ENCODE peak calls at places on chromosomes 3 and 15, in five cellular contexts. One of them, this sample, is unnamed.

GRCh38 chr15:59649603-59650002 is 7.7 kb downstream of the GTF2A2 start:
- DNase-seq in K562: no peak
- DNase-seq in A549: no peak
- DNase-seq in HepG2: no peak
- DNase-seq in GM12878: no peak
- DNase-seq in this sample: no peak

GRCh38 chr3:183410280-183410679 is 18.1 kb downstream of the MCF2L2 start:
- DNase-seq in K562: peak; percentile 82
- DNase-seq in A549: no peak
- DNase-seq in HepG2: no peak
- DNase-seq in GM12878: no peak
- DNase-seq in this sample: no peak

GRCh38 chr3:13598926-13599886 is 50.3 kb downstream of the FBLN2 start:
- DNase-seq in K562: no peak
- DNase-seq in A549: no peak
- DNase-seq in HepG2: no peak
- DNase-seq in GM12878: no peak
- DNase-seq in this sample: peak; percentile 44

GRCh38 chr3:12875857-12876451 is 34.6 kb upstream of the RPL32 start:
- DNase-seq in K562: peak; percentile 86
- DNase-seq in A549: no peak
- DNase-seq in HepG2: no peak
- DNase-seq in GM12878: no peak
- DNase-seq in this sample: peak; percentile 91

GRCh38 chr3:163364717-163365116 is 1713.6 kb downstream of the SI start:
- DNase-seq in K562: no peak
- DNase-seq in A549: no peak
- DNase-seq in HepG2: no peak
- DNase-seq in GM12878: no peak
- DNase-seq in this sample: no peak

GRCh38 chr15:85642693-85643058 is 152.0 kb downstream of the KLHL25 start:
- DNase-seq in K562: no peak
- DNase-seq in A549: no peak
- DNase-seq in HepG2: no peak
- DNase-seq in GM12878: no peak
- DNase-seq in this sample: no peak

GRCh38 chr15:75117993-75118392 is 83.7 kb upstream of the C15orf39 start:
- DNase-seq in K562: no peak
- DNase-seq in A549: no peak
- DNase-seq in HepG2: no peak
- DNase-seq in GM12878: no peak
- DNase-seq in this sample: no peak

GRCh38 chr3:181555681-181556080 is 156.0 kb upstream of the SOX2 start:
- DNase-seq in K562: no peak
- DNase-seq in A549: no peak
- DNase-seq in HepG2: no peak
- DNase-seq in GM12878: no peak
- DNase-seq in this sample: no peak

GRCh38 chr3:192958219-192958872 is 40.7 kb upstream of the MB21D2 start:
- DNase-seq in K562: no peak
- DNase-seq in A549: no peak
- DNase-seq in HepG2: no peak
- DNase-seq in GM12878: no peak
- DNase-seq in this sample: no peak

GRCh38 chr15:44340410-44340809 is 51.9 kb downstream of the GOLM2 start:
- DNase-seq in K562: no peak
- DNase-seq in A549: no peak
- DNase-seq in HepG2: no peak
- DNase-seq in GM12878: no peak
- DNase-seq in this sample: peak; percentile 30

GRCh38 chr3:99023590-99024192 is 122.2 kb upstream of the DCBLD2 start:
- DNase-seq in K562: peak; percentile 15
- DNase-seq in A549: peak; percentile 23
- DNase-seq in HepG2: peak; percentile 3
- DNase-seq in GM12878: no peak
- DNase-seq in this sample: peak; percentile 57

GRCh38 chr3:77320514-77320913 is 280.6 kb downstream of the ROBO2 start:
- DNase-seq in K562: peak; percentile 2
- DNase-seq in A549: no peak
- DNase-seq in HepG2: peak; percentile 25
- DNase-seq in GM12878: no peak
- DNase-seq in this sample: peak; percentile 80

GRCh38 chr3:142735462-142735861 is 11.6 kb downstream of the TRPC1 start:
- DNase-seq in K562: no peak
- DNase-seq in A549: no peak
- DNase-seq in HepG2: no peak
- DNase-seq in GM12878: no peak
- DNase-seq in this sample: no peak

GRCh38 chr3:5301671-5302297 is 114.3 kb downstream of the EDEM1 start:
- DNase-seq in K562: no peak
- DNase-seq in A549: no peak
- DNase-seq in HepG2: no peak
- DNase-seq in GM12878: no peak
- DNase-seq in this sample: no peak

GRCh38 chr3:176920806-176921205 is 276.5 kb downstream of the TBL1XR1 start:
- DNase-seq in K562: no peak
- DNase-seq in A549: no peak
- DNase-seq in HepG2: peak; percentile 53
- DNase-seq in GM12878: no peak
- DNase-seq in this sample: no peak
- TF ChIP-seq JUNB in K562: no peak
- TF ChIP-seq JUNB in A549: no peak
- TF ChIP-seq JUNB in HepG2: no peak
- TF ChIP-seq JUNB in GM12878: no peak
- TF ChIP-seq JUNB in this sample: no peak

DNA sequence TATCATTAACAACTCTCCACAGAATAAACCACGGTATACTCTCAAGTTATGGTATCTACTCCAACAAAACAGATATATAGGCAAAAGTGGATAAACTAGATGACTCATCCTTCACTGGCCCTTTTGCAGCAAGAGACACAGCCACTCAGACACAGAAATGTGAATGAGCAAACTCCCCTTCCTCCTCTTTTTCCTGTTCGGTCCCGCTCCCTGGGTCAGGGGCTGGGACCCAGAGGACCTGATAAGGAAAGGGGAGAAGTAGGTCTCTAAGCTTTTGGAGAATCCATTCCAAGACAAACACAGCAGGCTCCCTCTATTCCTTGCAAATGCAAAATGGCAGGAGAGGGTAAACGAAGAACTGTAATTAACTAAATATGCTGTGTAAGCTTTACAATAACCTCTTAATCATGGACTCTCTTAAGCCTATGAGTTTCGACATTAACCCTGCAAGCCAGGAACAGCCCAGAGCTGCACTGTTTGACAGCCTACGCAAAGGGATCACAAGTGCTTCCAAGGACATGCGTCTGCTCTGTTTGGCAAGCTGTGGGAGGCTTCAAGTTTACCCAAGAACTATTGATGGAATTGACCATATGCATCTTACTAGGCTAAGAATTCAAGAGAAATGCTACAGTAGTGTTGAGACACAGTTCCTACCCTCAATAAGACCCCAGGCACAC is 66.2 kb downstream of the PDZRN3 start:
- DNase-seq in K562: no peak
- DNase-seq in A549: no peak
- DNase-seq in HepG2: no peak
- DNase-seq in GM12878: no peak
- DNase-seq in this sample: peak; percentile 38
- TF ChIP-seq JUNB in K562: no peak
- TF ChIP-seq JUNB in A549: no peak
- TF ChIP-seq JUNB in HepG2: no peak
- TF ChIP-seq JUNB in GM12878: no peak
- TF ChIP-seq JUNB in this sample: no peak

DNA sequence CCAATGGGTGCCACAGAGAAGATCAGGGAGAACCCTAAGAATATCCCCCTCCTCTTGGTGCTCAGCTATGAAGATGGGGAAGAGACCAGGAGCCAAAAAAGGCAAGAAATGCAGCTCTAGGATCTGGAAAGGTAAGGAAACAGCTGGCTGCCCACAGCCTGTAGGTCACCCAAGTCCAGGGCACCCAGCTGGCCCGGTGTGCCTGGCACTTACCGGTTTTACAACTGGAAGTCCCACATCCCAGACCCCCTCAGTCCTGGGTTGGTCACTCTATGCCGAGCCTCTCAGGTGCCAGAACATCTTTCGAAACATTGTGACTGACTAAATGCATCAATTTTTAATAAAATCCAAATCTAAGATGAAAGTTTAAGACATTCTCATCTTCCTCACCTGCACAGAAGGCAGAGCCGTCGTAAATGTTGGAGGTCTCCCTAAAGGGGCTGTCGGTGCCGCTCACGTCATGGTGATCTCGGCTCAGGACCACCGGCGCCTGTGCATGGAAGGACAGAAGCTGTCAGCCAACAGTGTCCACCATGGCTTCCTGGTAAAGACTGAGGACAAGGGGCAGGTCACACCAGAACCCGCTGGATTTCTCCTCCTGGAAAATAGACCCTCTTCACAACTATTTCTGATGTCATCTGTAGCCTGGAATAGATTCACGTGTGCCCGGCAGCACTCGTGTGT is 13.3 kb upstream of the ZXDC start:
- DNase-seq in K562: no peak
- DNase-seq in A549: no peak
- DNase-seq in HepG2: no peak
- DNase-seq in GM12878: no peak
- DNase-seq in this sample: no peak
- TF ChIP-seq JUNB in K562: no peak
- TF ChIP-seq JUNB in A549: no peak
- TF ChIP-seq JUNB in HepG2: no peak
- TF ChIP-seq JUNB in GM12878: no peak
- TF ChIP-seq JUNB in this sample: no peak

DNA sequence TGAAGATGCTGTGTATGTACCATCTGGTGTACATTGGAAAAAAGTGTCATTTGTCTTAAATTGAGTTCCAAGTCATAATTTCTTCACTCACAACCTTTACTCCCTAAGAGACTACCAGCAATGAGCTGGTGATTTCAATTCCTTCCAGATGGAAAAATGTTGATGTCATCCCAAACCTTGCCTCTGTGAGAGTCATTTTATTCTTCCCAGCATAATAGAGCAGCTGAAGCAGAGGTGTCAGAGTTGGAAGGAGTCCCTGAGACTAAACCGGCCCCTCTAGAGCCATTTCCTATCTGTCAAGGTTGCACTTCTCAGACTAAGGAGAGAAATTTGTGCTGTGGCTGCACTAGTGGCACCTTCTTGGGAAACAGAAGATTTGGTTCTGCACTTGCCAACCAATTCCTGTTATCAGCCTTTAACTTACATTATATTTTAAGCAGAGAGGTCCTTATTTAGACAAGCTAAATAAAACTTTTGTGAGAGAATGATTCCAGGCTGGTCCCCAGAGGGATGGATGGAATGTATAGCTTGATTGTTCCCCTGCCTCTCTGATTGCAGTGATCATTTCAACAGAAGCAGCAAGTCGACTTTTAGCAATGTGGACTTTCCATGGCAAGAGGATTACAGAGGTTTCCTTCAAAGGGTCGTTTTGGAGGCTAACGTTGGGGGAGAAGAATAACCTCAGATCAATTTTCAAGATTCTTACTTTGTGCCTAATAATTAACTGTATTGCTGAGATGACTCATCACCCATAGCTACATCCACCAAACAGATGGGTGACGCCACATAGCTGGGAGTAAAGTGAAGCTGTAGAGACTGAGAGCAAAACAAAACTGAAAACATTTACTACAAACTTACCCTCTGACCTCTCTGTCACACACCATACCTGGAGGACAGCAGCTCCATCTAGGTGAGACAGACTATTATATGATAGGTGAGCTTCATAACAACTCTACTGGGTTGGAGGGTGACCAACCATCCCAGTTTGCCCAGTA is 79.7 kb downstream of the GTPBP8 start:
- DNase-seq in K562: no peak
- DNase-seq in A549: peak; percentile 54
- DNase-seq in HepG2: peak; percentile 12
- DNase-seq in GM12878: no peak
- DNase-seq in this sample: no peak
- TF ChIP-seq JUNB in K562: no peak
- TF ChIP-seq JUNB in A549: no peak
- TF ChIP-seq JUNB in HepG2: no peak
- TF ChIP-seq JUNB in GM12878: no peak
- TF ChIP-seq JUNB in this sample: no peak

DNA sequence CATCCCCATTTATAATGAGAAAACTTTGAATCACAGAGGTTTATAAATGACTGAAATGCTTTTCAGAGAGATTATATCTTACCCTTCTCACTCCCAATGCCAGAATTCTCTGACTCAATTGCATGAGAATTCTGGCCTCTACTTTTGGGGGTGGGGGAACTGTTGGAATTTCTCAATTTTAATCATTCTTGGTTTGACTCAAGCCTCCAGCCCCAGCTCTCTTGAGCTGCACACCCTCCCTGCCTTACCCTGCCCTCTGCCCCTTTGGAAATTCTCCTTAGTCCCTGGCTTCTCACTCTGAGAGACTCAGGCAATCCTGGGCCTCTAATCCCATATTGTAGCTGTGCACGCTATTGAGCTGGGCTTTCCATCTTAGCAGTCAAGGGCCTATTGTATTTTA is 44.2 kb downstream of the ZNF589 start:
- DNase-seq in K562: no peak
- DNase-seq in A549: no peak
- DNase-seq in HepG2: no peak
- DNase-seq in GM12878: no peak
- DNase-seq in this sample: no peak
- TF ChIP-seq JUNB in K562: no peak
- TF ChIP-seq JUNB in A549: no peak
- TF ChIP-seq JUNB in HepG2: no peak
- TF ChIP-seq JUNB in GM12878: no peak
- TF ChIP-seq JUNB in this sample: no peak

GRCh38 chr3:71537211-71537611 is 46.3 kb downstream of the FOXP1 start:
- DNase-seq in K562: no peak
- DNase-seq in A549: peak; percentile 55
- DNase-seq in HepG2: no peak
- DNase-seq in GM12878: no peak
- DNase-seq in this sample: no peak
- TF ChIP-seq JUNB in K562: no peak
- TF ChIP-seq JUNB in A549: peak; percentile 48
- TF ChIP-seq JUNB in HepG2: no peak
- TF ChIP-seq JUNB in GM12878: no peak
- TF ChIP-seq JUNB in this sample: no peak

GRCh38 chr15:39969871-39970270 is 36.0 kb downstream of the EIF2AK4 start:
- DNase-seq in K562: no peak
- DNase-seq in A549: no peak
- DNase-seq in HepG2: no peak
- DNase-seq in GM12878: no peak
- DNase-seq in this sample: no peak
- TF ChIP-seq JUNB in K562: no peak
- TF ChIP-seq JUNB in A549: no peak
- TF ChIP-seq JUNB in HepG2: no peak
- TF ChIP-seq JUNB in GM12878: no peak
- TF ChIP-seq JUNB in this sample: no peak